ENCODE peak calls at places on chromosome 21, in seven cellular contexts. One of them, this sample, is unnamed.

GRCh38 chr21:27145134-27145798 is 178.4 kb upstream of the ADAMTS5 start:
- DNase-seq in SK-N-SH: no peak
- DNase-seq in small intestine: no peak
- DNase-seq in hepatocyte: no peak
- DNase-seq in left ventricle myocardium inferior: no peak
- DNase-seq in endothelial cell of umbilical vein: no peak
- DNase-seq in transverse colon: no peak
- DNase-seq in this sample: no peak

GRCh38 chr21:36695671-36696389 is 3.1 kb upstream of the SIM2 start:
- DNase-seq in left ventricle myocardium inferior: no peak
- DNase-seq in hepatocyte: no peak
- DNase-seq in SK-N-SH: peak; percentile 41
- DNase-seq in small intestine: no peak
- DNase-seq in transverse colon: no peak
- DNase-seq in endothelial cell of umbilical vein: no peak
- DNase-seq in this sample: no peak

GRCh38 chr21:36796070-36796469 is 97.2 kb downstream of the SIM2 start:
- DNase-seq in endothelial cell of umbilical vein: no peak
- DNase-seq in SK-N-SH: no peak
- DNase-seq in small intestine: no peak
- DNase-seq in transverse colon: no peak
- DNase-seq in left ventricle myocardium inferior: no peak
- DNase-seq in hepatocyte: no peak
- DNase-seq in this sample: no peak

GRCh38 chr21:14675774-14676530 is 129.8 kb upstream of the SAMSN1 start:
- DNase-seq in SK-N-SH: no peak
- DNase-seq in small intestine: peak; percentile 42
- DNase-seq in hepatocyte: no peak
- DNase-seq in endothelial cell of umbilical vein: peak; percentile 30
- DNase-seq in left ventricle myocardium inferior: no peak
- DNase-seq in transverse colon: no peak
- DNase-seq in this sample: no peak

GRCh38 chr21:45372732-45373355 is 32.1 kb upstream of the COL18A1 start:
- DNase-seq in small intestine: no peak
- DNase-seq in transverse colon: no peak
- DNase-seq in endothelial cell of umbilical vein: no peak
- DNase-seq in left ventricle myocardium inferior: peak; percentile 1
- DNase-seq in SK-N-SH: no peak
- DNase-seq in hepatocyte: no peak
- DNase-seq in this sample: peak; percentile 46

GRCh38 chr21:26982767-26983166 is 15.9 kb upstream of the ADAMTS5 start:
- DNase-seq in SK-N-SH: no peak
- DNase-seq in hepatocyte: no peak
- DNase-seq in transverse colon: no peak
- DNase-seq in endothelial cell of umbilical vein: no peak
- DNase-seq in small intestine: no peak
- DNase-seq in left ventricle myocardium inferior: no peak
- DNase-seq in this sample: no peak

GRCh38 chr21:44920694-44921604 is at the start of gene ITGB2:
- DNase-seq in transverse colon: peak; percentile 57
- DNase-seq in endothelial cell of umbilical vein: no peak
- DNase-seq in small intestine: no peak
- DNase-seq in left ventricle myocardium inferior: peak; percentile 56
- DNase-seq in SK-N-SH: no peak
- DNase-seq in hepatocyte: no peak
- DNase-seq in this sample: peak; percentile 86

GRCh38 chr21:43848771-43849170 is 16.3 kb upstream of the AGPAT3 start:
- DNase-seq in transverse colon: no peak
- DNase-seq in small intestine: no peak
- DNase-seq in endothelial cell of umbilical vein: no peak
- DNase-seq in SK-N-SH: no peak
- DNase-seq in left ventricle myocardium inferior: no peak
- DNase-seq in hepatocyte: no peak
- DNase-seq in this sample: no peak

GRCh38 chr21:44712203-44713028 is 1.0 kb upstream of the TSPEAR start:
- DNase-seq in SK-N-SH: no peak
- DNase-seq in left ventricle myocardium inferior: no peak
- DNase-seq in endothelial cell of umbilical vein: no peak
- DNase-seq in transverse colon: no peak
- DNase-seq in hepatocyte: no peak
- DNase-seq in small intestine: no peak
- DNase-seq in this sample: no peak

GRCh38 chr21:35195232-35195631 is 146.1 kb upstream of the RUNX1 start:
- DNase-seq in small intestine: no peak
- DNase-seq in endothelial cell of umbilical vein: no peak
- DNase-seq in left ventricle myocardium inferior: no peak
- DNase-seq in hepatocyte: no peak
- DNase-seq in SK-N-SH: no peak
- DNase-seq in transverse colon: no peak
- DNase-seq in this sample: no peak

GRCh38 chr21:29989634-29990234 is 49.9 kb upstream of the GRIK1 start:
- DNase-seq in endothelial cell of umbilical vein: no peak
- DNase-seq in hepatocyte: no peak
- DNase-seq in transverse colon: no peak
- DNase-seq in left ventricle myocardium inferior: no peak
- DNase-seq in small intestine: no peak
- DNase-seq in SK-N-SH: no peak
- DNase-seq in this sample: no peak

GRCh38 chr21:35149698-35150097 is 100.6 kb upstream of the RUNX1 start:
- DNase-seq in hepatocyte: no peak
- DNase-seq in left ventricle myocardium inferior: no peak
- DNase-seq in endothelial cell of umbilical vein: no peak
- DNase-seq in SK-N-SH: no peak
- DNase-seq in small intestine: no peak
- DNase-seq in transverse colon: no peak
- DNase-seq in this sample: no peak

GRCh38 chr21:28207776-28208175 is 784.9 kb downstream of the LTN1 start:
- DNase-seq in transverse colon: no peak
- DNase-seq in endothelial cell of umbilical vein: peak; percentile 10
- DNase-seq in hepatocyte: no peak
- DNase-seq in small intestine: no peak
- DNase-seq in SK-N-SH: peak; percentile 12
- DNase-seq in left ventricle myocardium inferior: no peak
- DNase-seq in this sample: no peak

DNA sequence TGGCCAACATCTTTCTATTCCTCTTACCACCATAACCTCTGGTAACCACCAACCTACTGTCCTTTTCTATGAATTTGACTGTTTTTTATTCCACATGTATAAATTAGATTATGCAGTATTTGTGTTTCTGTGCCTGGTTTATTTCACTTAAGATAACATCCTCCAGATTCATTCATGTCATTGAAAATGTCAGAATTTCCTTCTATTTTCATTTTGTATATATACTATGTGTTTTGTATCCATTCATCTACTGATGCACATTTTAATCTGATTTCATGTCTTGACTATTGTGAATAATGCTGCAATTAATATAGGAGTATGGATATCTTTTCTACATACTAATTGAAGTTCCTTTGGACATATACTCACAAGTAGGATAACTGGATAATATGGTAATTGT is 403.2 kb downstream of the NCAM2 start:
- DNase-seq in transverse colon: no peak
- DNase-seq in endothelial cell of umbilical vein: no peak
- DNase-seq in small intestine: no peak
- DNase-seq in hepatocyte: no peak
- DNase-seq in left ventricle myocardium inferior: no peak
- DNase-seq in SK-N-SH: no peak
- DNase-seq in this sample: no peak
- H3K9me3 ChIP-seq in transverse colon: peaks cover 3% of the 10 kb centered on the region
- H3K9me3 ChIP-seq in endothelial cell of umbilical vein: no peaks in the 10 kb centered on the region
- H3K9me3 ChIP-seq in small intestine: no peaks in the 10 kb centered on the region
- H3K9me3 ChIP-seq in hepatocyte: no peaks in the 10 kb centered on the region
- H3K9me3 ChIP-seq in left ventricle myocardium inferior: peaks cover 70% of the 10 kb centered on the region
- H3K9me3 ChIP-seq in SK-N-SH: no peaks in the 10 kb centered on the region
- H3K9me3 ChIP-seq in this sample: no peaks in the 10 kb centered on the region

GRCh38 chr21:8992731-8993174 is 1528.6 kb upstream of the TPTE start:
- DNase-seq in endothelial cell of umbilical vein: peak; percentile 17
- DNase-seq in hepatocyte: no peak
- DNase-seq in left ventricle myocardium inferior: no peak
- DNase-seq in transverse colon: no peak
- DNase-seq in small intestine: no peak
- DNase-seq in SK-N-SH: no peak
- DNase-seq in this sample: peak; percentile 39

GRCh38 chr21:8990326-8991087 is 1530.9 kb upstream of the TPTE start:
- DNase-seq in transverse colon: no peak
- DNase-seq in endothelial cell of umbilical vein: no peak
- DNase-seq in hepatocyte: no peak
- DNase-seq in left ventricle myocardium inferior: no peak
- DNase-seq in small intestine: no peak
- DNase-seq in SK-N-SH: no peak
- DNase-seq in this sample: no peak

GRCh38 chr21:8993284-8993942 is 1528.0 kb upstream of the TPTE start:
- DNase-seq in endothelial cell of umbilical vein: no peak
- DNase-seq in left ventricle myocardium inferior: no peak
- DNase-seq in small intestine: no peak
- DNase-seq in hepatocyte: no peak
- DNase-seq in SK-N-SH: no peak
- DNase-seq in transverse colon: no peak
- DNase-seq in this sample: no peak

GRCh38 chr21:8991088-8991907 is 1530.1 kb upstream of the TPTE start:
- DNase-seq in SK-N-SH: no peak
- DNase-seq in small intestine: no peak
- DNase-seq in transverse colon: no peak
- DNase-seq in left ventricle myocardium inferior: no peak
- DNase-seq in endothelial cell of umbilical vein: peak; percentile 9
- DNase-seq in hepatocyte: no peak
- DNase-seq in this sample: no peak

GRCh38 chr21:8991968-8992621 is 1529.3 kb upstream of the TPTE start:
- DNase-seq in endothelial cell of umbilical vein: no peak
- DNase-seq in SK-N-SH: no peak
- DNase-seq in left ventricle myocardium inferior: no peak
- DNase-seq in transverse colon: no peak
- DNase-seq in small intestine: no peak
- DNase-seq in hepatocyte: no peak
- DNase-seq in this sample: no peak
- H3K9me3 ChIP-seq in endothelial cell of umbilical vein: peaks cover 37% of the 10 kb centered on the region
- H3K9me3 ChIP-seq in SK-N-SH: no peaks in the 10 kb centered on the region
- H3K9me3 ChIP-seq in left ventricle myocardium inferior: peaks cover 14% of the 10 kb centered on the region
- H3K9me3 ChIP-seq in transverse colon: peaks cover 19% of the 10 kb centered on the region
- H3K9me3 ChIP-seq in small intestine: peaks cover 16% of the 10 kb centered on the region
- H3K9me3 ChIP-seq in hepatocyte: peaks cover 24% of the 10 kb centered on the region
- H3K9me3 ChIP-seq in this sample: peaks cover 9% of the 10 kb centered on the region

GRCh38 chr21:42297372-42297771 is 17.8 kb downstream of the TFF3 start:
- DNase-seq in small intestine: no peak
- DNase-seq in SK-N-SH: no peak
- DNase-seq in transverse colon: no peak
- DNase-seq in endothelial cell of umbilical vein: no peak
- DNase-seq in left ventricle myocardium inferior: no peak
- DNase-seq in hepatocyte: no peak
- DNase-seq in this sample: no peak
- H3K9me3 ChIP-seq in small intestine: no peaks in the 10 kb centered on the region
- H3K9me3 ChIP-seq in SK-N-SH: no peaks in the 10 kb centered on the region
- H3K9me3 ChIP-seq in transverse colon: no peaks in the 10 kb centered on the region
- H3K9me3 ChIP-seq in endothelial cell of umbilical vein: no peaks in the 10 kb centered on the region
- H3K9me3 ChIP-seq in left ventricle myocardium inferior: no peaks in the 10 kb centered on the region
- H3K9me3 ChIP-seq in hepatocyte: no peaks in the 10 kb centered on the region
- H3K9me3 ChIP-seq in this sample: no peaks in the 10 kb centered on the region

DNA sequence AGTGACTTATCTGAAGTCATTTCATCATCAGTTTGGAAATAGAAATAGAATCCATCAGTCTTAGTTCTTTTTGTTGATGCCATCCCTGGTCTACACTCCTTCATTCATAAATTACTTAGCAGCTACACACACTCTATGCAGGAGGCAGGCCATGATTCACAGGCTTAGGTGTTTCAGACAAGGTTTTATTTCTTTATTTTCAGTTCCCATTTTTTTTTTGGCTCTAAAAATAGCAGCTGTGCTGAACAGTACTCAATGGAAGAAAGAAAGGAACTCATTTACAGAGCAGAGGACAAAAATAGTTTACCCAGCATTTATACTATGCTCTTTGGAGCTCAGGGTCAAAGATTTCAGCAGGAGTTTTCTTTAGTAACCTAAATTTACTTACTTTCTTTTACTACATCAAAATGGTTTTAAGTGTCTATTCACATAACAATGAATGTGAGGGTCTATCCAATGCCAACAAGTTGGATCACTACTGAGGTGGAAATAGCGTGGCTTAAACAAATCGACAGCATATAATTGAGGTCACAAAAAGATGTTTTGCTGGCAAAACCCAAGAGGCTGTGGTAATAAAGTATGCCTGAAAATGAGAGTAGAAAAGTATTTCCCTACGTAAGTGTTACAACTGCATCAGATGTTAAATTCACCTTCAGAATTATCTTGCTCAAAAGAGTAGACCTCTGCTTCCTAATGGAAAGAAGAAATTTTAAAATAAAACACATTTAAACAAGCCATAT is 7.7 kb downstream of the KRTAP19-8 start:
- DNase-seq in endothelial cell of umbilical vein: no peak
- DNase-seq in hepatocyte: no peak
- DNase-seq in transverse colon: no peak
- DNase-seq in SK-N-SH: no peak
- DNase-seq in small intestine: no peak
- DNase-seq in left ventricle myocardium inferior: no peak
- DNase-seq in this sample: no peak
- H3K9me3 ChIP-seq in endothelial cell of umbilical vein: peaks cover 5% of the 10 kb centered on the region
- H3K9me3 ChIP-seq in hepatocyte: no peaks in the 10 kb centered on the region
- H3K9me3 ChIP-seq in transverse colon: no peaks in the 10 kb centered on the region
- H3K9me3 ChIP-seq in SK-N-SH: no peaks in the 10 kb centered on the region
- H3K9me3 ChIP-seq in small intestine: no peaks in the 10 kb centered on the region
- H3K9me3 ChIP-seq in left ventricle myocardium inferior: peaks cover 6% of the 10 kb centered on the region
- H3K9me3 ChIP-seq in this sample: no peaks in the 10 kb centered on the region